ENCODE peak calls at places on chromosomes 13 and 19, in seven cellular contexts. One of them, this sample, is unnamed.

GRCh38 chr13:24911135-24911524 is 147.2 kb downstream of the RNF17 start:
- DNase-seq in AG09319: no peak
- DNase-seq in substantia nigra: no peak
- DNase-seq in endodermal cell: no peak
- DNase-seq in RWPE2: no peak
- DNase-seq in stimulated activated CD4-positive, alpha-beta T cell treated with anti-CD3 and anti-CD28 coated beads, Interleukin-15, amount 100 ng/mL, for 1 hour: no peak
- DNase-seq in activated B cell treated with CpG ODN at 0.5 μM for 24 hours: no peak
- DNase-seq in this sample: no peak

GRCh38 chr19:38853214-38853613 is 3.4 kb upstream of the HNRNPL start:
- DNase-seq in activated B cell treated with CpG ODN at 0.5 μM for 24 hours: no peak
- DNase-seq in stimulated activated CD4-positive, alpha-beta T cell treated with anti-CD3 and anti-CD28 coated beads, Interleukin-15, amount 100 ng/mL, for 1 hour: no peak
- DNase-seq in RWPE2: no peak
- DNase-seq in endodermal cell: no peak
- DNase-seq in AG09319: no peak
- DNase-seq in substantia nigra: no peak
- DNase-seq in this sample: no peak

GRCh38 chr19:51571599-51571998 is 516 bp downstream of the ZNF175 start:
- DNase-seq in endodermal cell: no peak
- DNase-seq in activated B cell treated with CpG ODN at 0.5 μM for 24 hours: no peak
- DNase-seq in substantia nigra: no peak
- DNase-seq in RWPE2: no peak
- DNase-seq in AG09319: no peak
- DNase-seq in stimulated activated CD4-positive, alpha-beta T cell treated with anti-CD3 and anti-CD28 coated beads, Interleukin-15, amount 100 ng/mL, for 1 hour: no peak
- DNase-seq in this sample: no peak

GRCh38 chr19:28980236-28980868 is 232.6 kb downstream of the UQCRFS1 start:
- DNase-seq in AG09319: no peak
- DNase-seq in substantia nigra: no peak
- DNase-seq in stimulated activated CD4-positive, alpha-beta T cell treated with anti-CD3 and anti-CD28 coated beads, Interleukin-15, amount 100 ng/mL, for 1 hour: no peak
- DNase-seq in endodermal cell: peak
- DNase-seq in RWPE2: no peak
- DNase-seq in activated B cell treated with CpG ODN at 0.5 μM for 24 hours: no peak
- DNase-seq in this sample: no peak

GRCh38 chr13:27396252-27396846 is 28.1 kb upstream of the GTF3A start:
- DNase-seq in RWPE2: no peak
- DNase-seq in stimulated activated CD4-positive, alpha-beta T cell treated with anti-CD3 and anti-CD28 coated beads, Interleukin-15, amount 100 ng/mL, for 1 hour: no peak
- DNase-seq in substantia nigra: no peak
- DNase-seq in activated B cell treated with CpG ODN at 0.5 μM for 24 hours: no peak
- DNase-seq in endodermal cell: no peak
- DNase-seq in AG09319: no peak
- DNase-seq in this sample: no peak

GRCh38 chr13:33262069-33262487 is 23.5 kb downstream of the STARD13 start:
- DNase-seq in substantia nigra: no peak
- DNase-seq in activated B cell treated with CpG ODN at 0.5 μM for 24 hours: no peak
- DNase-seq in stimulated activated CD4-positive, alpha-beta T cell treated with anti-CD3 and anti-CD28 coated beads, Interleukin-15, amount 100 ng/mL, for 1 hour: no peak
- DNase-seq in RWPE2: peak
- DNase-seq in AG09319: no peak
- DNase-seq in endodermal cell: peak
- DNase-seq in this sample: no peak

GRCh38 chr13:20109037-20109436 is 51.8 kb downstream of the GJA3 start:
- DNase-seq in stimulated activated CD4-positive, alpha-beta T cell treated with anti-CD3 and anti-CD28 coated beads, Interleukin-15, amount 100 ng/mL, for 1 hour: no peak
- DNase-seq in AG09319: no peak
- DNase-seq in substantia nigra: no peak
- DNase-seq in endodermal cell: peak
- DNase-seq in activated B cell treated with CpG ODN at 0.5 μM for 24 hours: no peak
- DNase-seq in RWPE2: no peak
- DNase-seq in this sample: no peak

GRCh38 chr13:44238011-44238421 is 135.6 kb upstream of the SERP2 start:
- DNase-seq in substantia nigra: no peak
- DNase-seq in stimulated activated CD4-positive, alpha-beta T cell treated with anti-CD3 and anti-CD28 coated beads, Interleukin-15, amount 100 ng/mL, for 1 hour: no peak
- DNase-seq in endodermal cell: no peak
- DNase-seq in activated B cell treated with CpG ODN at 0.5 μM for 24 hours: no peak
- DNase-seq in RWPE2: no peak
- DNase-seq in AG09319: peak
- DNase-seq in this sample: no peak

GRCh38 chr13:20704459-20705069 is 1.1 kb downstream of the IL17D start:
- DNase-seq in stimulated activated CD4-positive, alpha-beta T cell treated with anti-CD3 and anti-CD28 coated beads, Interleukin-15, amount 100 ng/mL, for 1 hour: no peak
- DNase-seq in RWPE2: no peak
- DNase-seq in substantia nigra: no peak
- DNase-seq in activated B cell treated with CpG ODN at 0.5 μM for 24 hours: no peak
- DNase-seq in endodermal cell: peak
- DNase-seq in AG09319: no peak
- DNase-seq in this sample: no peak

GRCh38 chr13:23583491-23583890 is 13.3 kb downstream of the TNFRSF19 start:
- DNase-seq in substantia nigra: no peak
- DNase-seq in AG09319: no peak
- DNase-seq in activated B cell treated with CpG ODN at 0.5 μM for 24 hours: no peak
- DNase-seq in endodermal cell: no peak
- DNase-seq in stimulated activated CD4-positive, alpha-beta T cell treated with anti-CD3 and anti-CD28 coated beads, Interleukin-15, amount 100 ng/mL, for 1 hour: no peak
- DNase-seq in RWPE2: no peak
- DNase-seq in this sample: no peak

GRCh38 chr13:30719521-30719914 is 15.8 kb upstream of the ALOX5AP start:
- DNase-seq in stimulated activated CD4-positive, alpha-beta T cell treated with anti-CD3 and anti-CD28 coated beads, Interleukin-15, amount 100 ng/mL, for 1 hour: no peak
- DNase-seq in activated B cell treated with CpG ODN at 0.5 μM for 24 hours: no peak
- DNase-seq in RWPE2: no peak
- DNase-seq in AG09319: no peak
- DNase-seq in endodermal cell: no peak
- DNase-seq in substantia nigra: no peak
- DNase-seq in this sample: no peak

GRCh38 chr13:26459276-26460131 is 98.0 kb upstream of the WASF3 start:
- DNase-seq in RWPE2: no peak
- DNase-seq in endodermal cell: no peak
- DNase-seq in substantia nigra: no peak
- DNase-seq in stimulated activated CD4-positive, alpha-beta T cell treated with anti-CD3 and anti-CD28 coated beads, Interleukin-15, amount 100 ng/mL, for 1 hour: no peak
- DNase-seq in AG09319: no peak
- DNase-seq in activated B cell treated with CpG ODN at 0.5 μM for 24 hours: no peak
- DNase-seq in this sample: no peak

GRCh38 chr13:113935081-113935511 is 38.8 kb downstream of the C13orf46 start:
- DNase-seq in AG09319: no peak
- DNase-seq in stimulated activated CD4-positive, alpha-beta T cell treated with anti-CD3 and anti-CD28 coated beads, Interleukin-15, amount 100 ng/mL, for 1 hour: no peak
- DNase-seq in activated B cell treated with CpG ODN at 0.5 μM for 24 hours: no peak
- DNase-seq in RWPE2: peak
- DNase-seq in substantia nigra: no peak
- DNase-seq in endodermal cell: peak
- DNase-seq in this sample: no peak

GRCh38 chr13:112723771-112724170 is 33.9 kb downstream of the ATP11A start:
- DNase-seq in RWPE2: no peak
- DNase-seq in AG09319: no peak
- DNase-seq in stimulated activated CD4-positive, alpha-beta T cell treated with anti-CD3 and anti-CD28 coated beads, Interleukin-15, amount 100 ng/mL, for 1 hour: no peak
- DNase-seq in activated B cell treated with CpG ODN at 0.5 μM for 24 hours: no peak
- DNase-seq in substantia nigra: no peak
- DNase-seq in endodermal cell: peak
- DNase-seq in this sample: no peak

GRCh38 chr13:52104624-52105023 is 24.2 kb downstream of the NEK5 start:
- DNase-seq in endodermal cell: no peak
- DNase-seq in substantia nigra: no peak
- DNase-seq in AG09319: no peak
- DNase-seq in stimulated activated CD4-positive, alpha-beta T cell treated with anti-CD3 and anti-CD28 coated beads, Interleukin-15, amount 100 ng/mL, for 1 hour: no peak
- DNase-seq in activated B cell treated with CpG ODN at 0.5 μM for 24 hours: no peak
- DNase-seq in RWPE2: no peak
- DNase-seq in this sample: no peak

GRCh38 chr19:38718747-38719543 is 25.3 kb downstream of the CAPN12 start:
- DNase-seq in RWPE2: no peak
- DNase-seq in endodermal cell: peak
- DNase-seq in stimulated activated CD4-positive, alpha-beta T cell treated with anti-CD3 and anti-CD28 coated beads, Interleukin-15, amount 100 ng/mL, for 1 hour: no peak
- DNase-seq in substantia nigra: peak
- DNase-seq in AG09319: no peak
- DNase-seq in activated B cell treated with CpG ODN at 0.5 μM for 24 hours: no peak
- DNase-seq in this sample: no peak

GRCh38 chr19:43518051-43518450 is 8.9 kb downstream of the ETHE1 start:
- DNase-seq in substantia nigra: no peak
- DNase-seq in stimulated activated CD4-positive, alpha-beta T cell treated with anti-CD3 and anti-CD28 coated beads, Interleukin-15, amount 100 ng/mL, for 1 hour: no peak
- DNase-seq in RWPE2: no peak
- DNase-seq in AG09319: no peak
- DNase-seq in endodermal cell: no peak
- DNase-seq in activated B cell treated with CpG ODN at 0.5 μM for 24 hours: no peak
- DNase-seq in this sample: no peak

GRCh38 chr13:35179494-35179893 is 237.4 kb downstream of the NBEA start:
- DNase-seq in endodermal cell: no peak
- DNase-seq in stimulated activated CD4-positive, alpha-beta T cell treated with anti-CD3 and anti-CD28 coated beads, Interleukin-15, amount 100 ng/mL, for 1 hour: no peak
- DNase-seq in RWPE2: no peak
- DNase-seq in AG09319: no peak
- DNase-seq in activated B cell treated with CpG ODN at 0.5 μM for 24 hours: no peak
- DNase-seq in substantia nigra: no peak
- DNase-seq in this sample: no peak

GRCh38 chr19:49327878-49328544 is 3.0 kb upstream of the SLC6A16 start:
- DNase-seq in AG09319: no peak
- DNase-seq in endodermal cell: peak
- DNase-seq in activated B cell treated with CpG ODN at 0.5 μM for 24 hours: no peak
- DNase-seq in stimulated activated CD4-positive, alpha-beta T cell treated with anti-CD3 and anti-CD28 coated beads, Interleukin-15, amount 100 ng/mL, for 1 hour: no peak
- DNase-seq in substantia nigra: no peak
- DNase-seq in RWPE2: no peak
- DNase-seq in this sample: no peak

GRCh38 chr13:21326155-21327030 is 132.7 kb downstream of the ZDHHC20 start:
- DNase-seq in stimulated activated CD4-positive, alpha-beta T cell treated with anti-CD3 and anti-CD28 coated beads, Interleukin-15, amount 100 ng/mL, for 1 hour: no peak
- DNase-seq in AG09319: peak
- DNase-seq in endodermal cell: peak
- DNase-seq in substantia nigra: no peak
- DNase-seq in activated B cell treated with CpG ODN at 0.5 μM for 24 hours: no peak
- DNase-seq in RWPE2: no peak
- DNase-seq in this sample: no peak

GRCh38 chr19:10390652-10391286 is 10.4 kb upstream of the TYK2 start:
- DNase-seq in stimulated activated CD4-positive, alpha-beta T cell treated with anti-CD3 and anti-CD28 coated beads, Interleukin-15, amount 100 ng/mL, for 1 hour: peak
- DNase-seq in activated B cell treated with CpG ODN at 0.5 μM for 24 hours: peak
- DNase-seq in endodermal cell: peak
- DNase-seq in substantia nigra: peak
- DNase-seq in AG09319: peak
- DNase-seq in RWPE2: no peak
- DNase-seq in this sample: no peak

GRCh38 chr13:30153871-30154426 is 153.4 kb downstream of the KATNAL1 start:
- DNase-seq in substantia nigra: no peak
- DNase-seq in AG09319: no peak
- DNase-seq in RWPE2: no peak
- DNase-seq in activated B cell treated with CpG ODN at 0.5 μM for 24 hours: no peak
- DNase-seq in endodermal cell: peak
- DNase-seq in stimulated activated CD4-positive, alpha-beta T cell treated with anti-CD3 and anti-CD28 coated beads, Interleukin-15, amount 100 ng/mL, for 1 hour: no peak
- DNase-seq in this sample: no peak

GRCh38 chr13:113080361-113080831 is 25.2 kb upstream of the F7 start:
- DNase-seq in stimulated activated CD4-positive, alpha-beta T cell treated with anti-CD3 and anti-CD28 coated beads, Interleukin-15, amount 100 ng/mL, for 1 hour: no peak
- DNase-seq in endodermal cell: no peak
- DNase-seq in substantia nigra: no peak
- DNase-seq in RWPE2: no peak
- DNase-seq in activated B cell treated with CpG ODN at 0.5 μM for 24 hours: no peak
- DNase-seq in AG09319: no peak
- DNase-seq in this sample: no peak

GRCh38 chr19:39199025-39199424 is 2.3 kb downstream of the NCCRP1 start:
- DNase-seq in stimulated activated CD4-positive, alpha-beta T cell treated with anti-CD3 and anti-CD28 coated beads, Interleukin-15, amount 100 ng/mL, for 1 hour: no peak
- DNase-seq in activated B cell treated with CpG ODN at 0.5 μM for 24 hours: no peak
- DNase-seq in RWPE2: no peak
- DNase-seq in AG09319: peak
- DNase-seq in substantia nigra: peak
- DNase-seq in endodermal cell: no peak
- DNase-seq in this sample: no peak

GRCh38 chr13:105908581-105908980 is 626.9 kb downstream of the EFNB2 start:
- DNase-seq in stimulated activated CD4-positive, alpha-beta T cell treated with anti-CD3 and anti-CD28 coated beads, Interleukin-15, amount 100 ng/mL, for 1 hour: no peak
- DNase-seq in activated B cell treated with CpG ODN at 0.5 μM for 24 hours: no peak
- DNase-seq in endodermal cell: no peak
- DNase-seq in substantia nigra: no peak
- DNase-seq in RWPE2: no peak
- DNase-seq in AG09319: no peak
- DNase-seq in this sample: no peak

GRCh38 chr19:18514800-18515682 is 6.8 kb downstream of the ELL start:
- DNase-seq in endodermal cell: no peak
- DNase-seq in activated B cell treated with CpG ODN at 0.5 μM for 24 hours: no peak
- DNase-seq in AG09319: no peak
- DNase-seq in substantia nigra: no peak
- DNase-seq in stimulated activated CD4-positive, alpha-beta T cell treated with anti-CD3 and anti-CD28 coated beads, Interleukin-15, amount 100 ng/mL, for 1 hour: no peak
- DNase-seq in RWPE2: no peak
- DNase-seq in this sample: no peak

GRCh38 chr19:30696514-30696913 is 324.3 kb downstream of the ZNF536 start:
- DNase-seq in AG09319: no peak
- DNase-seq in substantia nigra: no peak
- DNase-seq in stimulated activated CD4-positive, alpha-beta T cell treated with anti-CD3 and anti-CD28 coated beads, Interleukin-15, amount 100 ng/mL, for 1 hour: no peak
- DNase-seq in RWPE2: no peak
- DNase-seq in activated B cell treated with CpG ODN at 0.5 μM for 24 hours: no peak
- DNase-seq in endodermal cell: peak
- DNase-seq in this sample: no peak

GRCh38 chr19:45508681-45508930 is 1.3 kb downstream of the VASP start:
- DNase-seq in activated B cell treated with CpG ODN at 0.5 μM for 24 hours: no peak
- DNase-seq in substantia nigra: no peak
- DNase-seq in endodermal cell: no peak
- DNase-seq in AG09319: no peak
- DNase-seq in RWPE2: no peak
- DNase-seq in stimulated activated CD4-positive, alpha-beta T cell treated with anti-CD3 and anti-CD28 coated beads, Interleukin-15, amount 100 ng/mL, for 1 hour: no peak
- DNase-seq in this sample: no peak

GRCh38 chr13:43387880-43388279 is 364.5 kb downstream of the DNAJC15 start:
- DNase-seq in stimulated activated CD4-positive, alpha-beta T cell treated with anti-CD3 and anti-CD28 coated beads, Interleukin-15, amount 100 ng/mL, for 1 hour: no peak
- DNase-seq in RWPE2: no peak
- DNase-seq in activated B cell treated with CpG ODN at 0.5 μM for 24 hours: no peak
- DNase-seq in AG09319: no peak
- DNase-seq in substantia nigra: no peak
- DNase-seq in endodermal cell: no peak
- DNase-seq in this sample: no peak

GRCh38 chr19:4909172-4909896 is at the start of gene UHRF1:
- DNase-seq in activated B cell treated with CpG ODN at 0.5 μM for 24 hours: no peak
- DNase-seq in AG09319: no peak
- DNase-seq in stimulated activated CD4-positive, alpha-beta T cell treated with anti-CD3 and anti-CD28 coated beads, Interleukin-15, amount 100 ng/mL, for 1 hour: no peak
- DNase-seq in endodermal cell: peak
- DNase-seq in RWPE2: no peak
- DNase-seq in substantia nigra: no peak
- DNase-seq in this sample: peak

GRCh38 chr19:33156354-33156753 is 24.4 kb downstream of the WDR88 start:
- DNase-seq in substantia nigra: no peak
- DNase-seq in stimulated activated CD4-positive, alpha-beta T cell treated with anti-CD3 and anti-CD28 coated beads, Interleukin-15, amount 100 ng/mL, for 1 hour: no peak
- DNase-seq in activated B cell treated with CpG ODN at 0.5 μM for 24 hours: no peak
- DNase-seq in RWPE2: no peak
- DNase-seq in endodermal cell: peak
- DNase-seq in AG09319: no peak
- DNase-seq in this sample: no peak

GRCh38 chr19:13466697-13467096 is 39.6 kb downstream of the CACNA1A start:
- DNase-seq in RWPE2: no peak
- DNase-seq in stimulated activated CD4-positive, alpha-beta T cell treated with anti-CD3 and anti-CD28 coated beads, Interleukin-15, amount 100 ng/mL, for 1 hour: no peak
- DNase-seq in AG09319: no peak
- DNase-seq in endodermal cell: no peak
- DNase-seq in activated B cell treated with CpG ODN at 0.5 μM for 24 hours: no peak
- DNase-seq in substantia nigra: no peak
- DNase-seq in this sample: no peak

GRCh38 chr19:3161453-3161852 is 17.1 kb upstream of the S1PR4 start:
- DNase-seq in AG09319: no peak
- DNase-seq in RWPE2: no peak
- DNase-seq in substantia nigra: no peak
- DNase-seq in stimulated activated CD4-positive, alpha-beta T cell treated with anti-CD3 and anti-CD28 coated beads, Interleukin-15, amount 100 ng/mL, for 1 hour: no peak
- DNase-seq in activated B cell treated with CpG ODN at 0.5 μM for 24 hours: no peak
- DNase-seq in endodermal cell: no peak
- DNase-seq in this sample: no peak

GRCh38 chr13:105634059-105634458 is 901.4 kb downstream of the EFNB2 start:
- DNase-seq in AG09319: no peak
- DNase-seq in stimulated activated CD4-positive, alpha-beta T cell treated with anti-CD3 and anti-CD28 coated beads, Interleukin-15, amount 100 ng/mL, for 1 hour: no peak
- DNase-seq in RWPE2: no peak
- DNase-seq in activated B cell treated with CpG ODN at 0.5 μM for 24 hours: no peak
- DNase-seq in endodermal cell: no peak
- DNase-seq in substantia nigra: no peak
- DNase-seq in this sample: no peak

GRCh38 chr13:76758738-76759137 is 127.5 kb downstream of the KCTD12 start:
- DNase-seq in endodermal cell: no peak
- DNase-seq in RWPE2: no peak
- DNase-seq in AG09319: no peak
- DNase-seq in substantia nigra: no peak
- DNase-seq in activated B cell treated with CpG ODN at 0.5 μM for 24 hours: no peak
- DNase-seq in stimulated activated CD4-positive, alpha-beta T cell treated with anti-CD3 and anti-CD28 coated beads, Interleukin-15, amount 100 ng/mL, for 1 hour: no peak
- DNase-seq in this sample: no peak

GRCh38 chr19:39390460-39390758 is 497 bp downstream of the PAF1 start:
- DNase-seq in RWPE2: no peak
- DNase-seq in stimulated activated CD4-positive, alpha-beta T cell treated with anti-CD3 and anti-CD28 coated beads, Interleukin-15, amount 100 ng/mL, for 1 hour: no peak
- DNase-seq in endodermal cell: no peak
- DNase-seq in substantia nigra: no peak
- DNase-seq in activated B cell treated with CpG ODN at 0.5 μM for 24 hours: no peak
- DNase-seq in AG09319: no peak
- DNase-seq in this sample: no peak

GRCh38 chr19:35750167-35750566 is 1.8 kb downstream of the LIN37 start:
- DNase-seq in substantia nigra: no peak
- DNase-seq in AG09319: no peak
- DNase-seq in RWPE2: peak
- DNase-seq in stimulated activated CD4-positive, alpha-beta T cell treated with anti-CD3 and anti-CD28 coated beads, Interleukin-15, amount 100 ng/mL, for 1 hour: no peak
- DNase-seq in activated B cell treated with CpG ODN at 0.5 μM for 24 hours: no peak
- DNase-seq in endodermal cell: no peak
- DNase-seq in this sample: no peak

This sample was measured in NCI-H1417 treated with DMSO at 0.1 percent for 48 hours.